ENCODE peak calls at places on chromosome 1, in seven cellular contexts. One of them, this sample, is unnamed. For H3K4me1, the result is how much of the 10 kb centered on the place peaks cover.

GRCh38 chr1:32250893-32251716 is at the start of gene LCK:
- DNase-seq in H1: peak
- DNase-seq in cardiac muscle cell: no peak
- DNase-seq in tibial nerve: no peak
- DNase-seq in IMR-90: no peak
- DNase-seq in kidney: peak
- DNase-seq in esophagus squamous epithelium: no peak
- DNase-seq in this sample: no peak

GRCh38 chr1:72282271-72282656 is at the start of gene NEGR1:
- DNase-seq in esophagus squamous epithelium: no peak
- DNase-seq in tibial nerve: peak
- DNase-seq in kidney: peak
- DNase-seq in cardiac muscle cell: peak
- DNase-seq in IMR-90: peak
- DNase-seq in H1: peak
- DNase-seq in this sample: peak

GRCh38 chr1:8571200-8571984 is 246.0 kb downstream of the RERE start:
- DNase-seq in kidney: no peak
- DNase-seq in cardiac muscle cell: peak
- DNase-seq in esophagus squamous epithelium: no peak
- DNase-seq in tibial nerve: peak
- DNase-seq in H1: no peak
- DNase-seq in IMR-90: peak
- DNase-seq in this sample: no peak

GRCh38 chr1:113123737-113124136 is 50.7 kb downstream of the LRIG2 start:
- DNase-seq in H1: no peak
- DNase-seq in IMR-90: peak
- DNase-seq in cardiac muscle cell: peak
- DNase-seq in esophagus squamous epithelium: no peak
- DNase-seq in kidney: no peak
- DNase-seq in tibial nerve: no peak
- DNase-seq in this sample: no peak

GRCh38 chr1:58763214-58763613 is 20.6 kb downstream of the JUN start:
- DNase-seq in esophagus squamous epithelium: no peak
- DNase-seq in cardiac muscle cell: peak
- DNase-seq in IMR-90: peak
- DNase-seq in H1: no peak
- DNase-seq in kidney: no peak
- DNase-seq in tibial nerve: no peak
- DNase-seq in this sample: no peak

GRCh38 chr1:166969074-166969677 is 6.2 kb downstream of the ILDR2 start:
- DNase-seq in esophagus squamous epithelium: no peak
- DNase-seq in IMR-90: no peak
- DNase-seq in tibial nerve: no peak
- DNase-seq in cardiac muscle cell: no peak
- DNase-seq in kidney: no peak
- DNase-seq in H1: no peak
- DNase-seq in this sample: no peak

GRCh38 chr1:178382372-178382771 is 114.4 kb downstream of the CLEC20A start:
- DNase-seq in cardiac muscle cell: no peak
- DNase-seq in tibial nerve: no peak
- DNase-seq in IMR-90: no peak
- DNase-seq in kidney: no peak
- DNase-seq in esophagus squamous epithelium: no peak
- DNase-seq in H1: no peak
- DNase-seq in this sample: no peak

GRCh38 chr1:23421752-23422312 is 2.7 kb downstream of the TCEA3 start:
- DNase-seq in cardiac muscle cell: peak
- DNase-seq in esophagus squamous epithelium: no peak
- DNase-seq in IMR-90: peak
- DNase-seq in H1: no peak
- DNase-seq in tibial nerve: peak
- DNase-seq in kidney: no peak
- DNase-seq in this sample: no peak

GRCh38 chr1:201675143-201675542 is 136.2 kb downstream of the NAV1 start:
- DNase-seq in tibial nerve: no peak
- DNase-seq in IMR-90: no peak
- DNase-seq in cardiac muscle cell: peak
- DNase-seq in H1: no peak
- DNase-seq in esophagus squamous epithelium: no peak
- DNase-seq in kidney: no peak
- DNase-seq in this sample: no peak

GRCh38 chr1:185157599-185158469 is 867 bp downstream of the SWT1 start:
- DNase-seq in kidney: no peak
- DNase-seq in IMR-90: peak
- DNase-seq in H1: no peak
- DNase-seq in tibial nerve: peak
- DNase-seq in cardiac muscle cell: no peak
- DNase-seq in esophagus squamous epithelium: no peak
- DNase-seq in this sample: no peak

GRCh38 chr1:21870611-21871010 is 58.5 kb downstream of the LDLRAD2 start:
- DNase-seq in H1: no peak
- DNase-seq in IMR-90: no peak
- DNase-seq in esophagus squamous epithelium: no peak
- DNase-seq in tibial nerve: no peak
- DNase-seq in cardiac muscle cell: no peak
- DNase-seq in kidney: peak
- DNase-seq in this sample: no peak

GRCh38 chr1:29501227-29501976 is 265.1 kb downstream of the PTPRU start:
- DNase-seq in kidney: no peak
- DNase-seq in IMR-90: no peak
- DNase-seq in tibial nerve: no peak
- DNase-seq in H1: peak
- DNase-seq in cardiac muscle cell: no peak
- DNase-seq in esophagus squamous epithelium: no peak
- DNase-seq in this sample: no peak
- H3K4me1 ChIP-seq in kidney: under half
- H3K4me1 ChIP-seq in IMR-90: under half
- H3K4me1 ChIP-seq in tibial nerve: under half
- H3K4me1 ChIP-seq in H1: under half
- H3K4me1 ChIP-seq in cardiac muscle cell: under half
- H3K4me1 ChIP-seq in esophagus squamous epithelium: under half
- H3K4me1 ChIP-seq in this sample: under half

GRCh38 chr1:207321045-207321789 is at the start of gene CD55:
- DNase-seq in IMR-90: peak
- DNase-seq in kidney: peak
- DNase-seq in cardiac muscle cell: peak
- DNase-seq in H1: peak
- DNase-seq in tibial nerve: peak
- DNase-seq in esophagus squamous epithelium: peak
- DNase-seq in this sample: peak
- TF ChIP-seq CTCF in IMR-90: no peak
- TF ChIP-seq CTCF in kidney: peak
- TF ChIP-seq CTCF in cardiac muscle cell: peak
- TF ChIP-seq CTCF in H1: peak
- TF ChIP-seq CTCF in tibial nerve: no peak
- TF ChIP-seq CTCF in esophagus squamous epithelium: no peak
- TF ChIP-seq CTCF in this sample: peak

DNA sequence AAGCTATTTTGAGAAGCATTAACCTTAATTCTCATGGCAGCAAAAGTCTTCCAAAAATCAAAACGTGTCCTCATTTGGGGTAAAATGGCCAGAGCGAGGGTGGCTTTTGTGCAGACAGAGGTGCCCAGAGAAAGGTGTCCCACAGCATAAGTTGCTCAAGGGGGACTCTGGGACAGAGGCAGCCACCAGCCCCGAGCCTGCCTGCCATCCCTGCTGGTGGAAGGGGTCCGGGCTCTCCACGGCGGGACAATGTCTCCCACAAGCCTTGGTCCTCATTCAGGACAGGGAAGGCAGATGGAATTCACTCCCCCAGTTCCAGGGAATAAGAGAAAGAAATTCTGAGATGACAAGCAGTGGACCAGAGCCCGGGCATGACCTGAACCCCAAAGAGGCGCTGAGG is 12.6 kb upstream of the ARHGEF16 start:
- DNase-seq in H1: no peak
- DNase-seq in kidney: peak
- DNase-seq in esophagus squamous epithelium: no peak
- DNase-seq in cardiac muscle cell: no peak
- DNase-seq in IMR-90: no peak
- DNase-seq in tibial nerve: no peak
- DNase-seq in this sample: no peak
- H3K27ac ChIP-seq in H1: no peak
- H3K27ac ChIP-seq in kidney: no peak
- H3K27ac ChIP-seq in esophagus squamous epithelium: no peak
- H3K27ac ChIP-seq in cardiac muscle cell: no peak
- H3K27ac ChIP-seq in IMR-90: no peak
- H3K27ac ChIP-seq in tibial nerve: peak
- H3K27ac ChIP-seq in this sample: no peak

DNA sequence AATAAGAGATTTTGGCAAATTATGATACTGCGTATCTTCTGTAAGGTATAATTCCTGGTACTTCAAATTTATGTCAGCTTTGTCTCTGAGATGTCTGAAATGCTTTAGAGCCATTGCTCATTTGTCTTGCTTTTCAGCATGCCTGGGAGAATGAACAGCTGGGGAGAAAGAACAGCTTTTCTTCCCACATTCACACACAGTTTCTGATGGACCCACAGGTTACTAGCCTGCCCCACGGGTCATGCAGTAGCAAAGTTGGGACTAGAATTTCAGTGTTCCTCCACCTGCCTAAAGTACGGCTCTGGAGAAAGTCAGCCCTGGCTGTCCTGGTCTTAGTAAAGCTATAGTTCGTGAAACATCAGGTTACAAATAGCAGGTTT is 12.2 kb downstream of the GALNT2 start:
- DNase-seq in kidney: no peak
- DNase-seq in tibial nerve: no peak
- DNase-seq in esophagus squamous epithelium: no peak
- DNase-seq in H1: peak
- DNase-seq in cardiac muscle cell: no peak
- DNase-seq in IMR-90: no peak
- DNase-seq in this sample: no peak
- H3K4me1 ChIP-seq in kidney: under half
- H3K4me1 ChIP-seq in tibial nerve: under half
- H3K4me1 ChIP-seq in esophagus squamous epithelium: half or more
- H3K4me1 ChIP-seq in H1: under half
- H3K4me1 ChIP-seq in cardiac muscle cell: under half
- H3K4me1 ChIP-seq in IMR-90: under half
- H3K4me1 ChIP-seq in this sample: half or more

DNA sequence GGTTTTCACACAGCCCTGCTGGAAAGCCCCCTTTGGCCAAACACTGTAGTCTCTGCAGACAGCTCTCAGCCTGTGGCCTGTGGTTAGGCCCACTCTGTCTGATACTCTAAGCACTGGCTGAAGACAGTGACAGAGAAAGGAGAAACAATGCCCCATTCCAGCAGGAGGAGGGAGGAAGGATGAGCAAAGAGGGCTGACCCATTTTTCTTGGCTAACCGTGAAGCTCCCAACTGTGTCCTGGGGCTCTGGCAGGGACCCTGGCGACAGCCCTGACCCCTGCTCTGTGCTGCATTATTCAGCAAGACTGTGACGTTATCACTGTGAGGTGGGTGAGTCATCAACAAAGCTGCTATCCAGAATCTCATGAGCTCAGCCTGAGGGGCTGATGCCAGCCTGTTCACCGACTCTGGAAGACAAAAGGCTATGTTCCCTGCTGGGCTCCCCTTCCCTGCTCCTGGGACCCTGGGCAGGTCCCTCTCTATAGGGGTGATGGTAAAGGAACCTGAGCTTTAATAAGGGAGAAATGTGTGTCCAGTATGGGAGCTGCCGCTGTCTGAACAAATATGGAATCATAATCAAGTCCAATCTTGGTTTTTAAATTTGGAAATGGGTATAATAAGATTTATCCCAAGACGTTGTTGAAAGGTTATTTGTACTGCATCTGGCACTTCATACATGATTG is 107.0 kb downstream of the RHOU start:
- DNase-seq in H1: no peak
- DNase-seq in cardiac muscle cell: peak
- DNase-seq in esophagus squamous epithelium: no peak
- DNase-seq in tibial nerve: no peak
- DNase-seq in IMR-90: peak
- DNase-seq in kidney: peak
- DNase-seq in this sample: peak
- TF ChIP-seq CTCF in H1: no peak
- TF ChIP-seq CTCF in cardiac muscle cell: no peak
- TF ChIP-seq CTCF in esophagus squamous epithelium: no peak
- TF ChIP-seq CTCF in tibial nerve: no peak
- TF ChIP-seq CTCF in IMR-90: no peak
- TF ChIP-seq CTCF in kidney: no peak
- TF ChIP-seq CTCF in this sample: no peak

GRCh38 chr1:156675715-156676311 is 1.4 kb downstream of the NES start:
- DNase-seq in tibial nerve: no peak
- DNase-seq in H1: peak
- DNase-seq in IMR-90: peak
- DNase-seq in cardiac muscle cell: no peak
- DNase-seq in esophagus squamous epithelium: no peak
- DNase-seq in kidney: no peak
- DNase-seq in this sample: no peak
- H3K27ac ChIP-seq in tibial nerve: peak
- H3K27ac ChIP-seq in H1: no peak
- H3K27ac ChIP-seq in IMR-90: peak
- H3K27ac ChIP-seq in cardiac muscle cell: peak
- H3K27ac ChIP-seq in esophagus squamous epithelium: peak
- H3K27ac ChIP-seq in kidney: peak
- H3K27ac ChIP-seq in this sample: peak

GRCh38 chr1:226662704-226663326 is 76.3 kb downstream of the ITPKB start:
- DNase-seq in cardiac muscle cell: peak
- DNase-seq in tibial nerve: peak
- DNase-seq in kidney: peak
- DNase-seq in H1: no peak
- DNase-seq in IMR-90: peak
- DNase-seq in esophagus squamous epithelium: peak
- DNase-seq in this sample: peak
- H3K4me1 ChIP-seq in cardiac muscle cell: half or more
- H3K4me1 ChIP-seq in tibial nerve: under half
- H3K4me1 ChIP-seq in kidney: half or more
- H3K4me1 ChIP-seq in H1: under half
- H3K4me1 ChIP-seq in IMR-90: under half
- H3K4me1 ChIP-seq in esophagus squamous epithelium: under half
- H3K4me1 ChIP-seq in this sample: half or more

DNA sequence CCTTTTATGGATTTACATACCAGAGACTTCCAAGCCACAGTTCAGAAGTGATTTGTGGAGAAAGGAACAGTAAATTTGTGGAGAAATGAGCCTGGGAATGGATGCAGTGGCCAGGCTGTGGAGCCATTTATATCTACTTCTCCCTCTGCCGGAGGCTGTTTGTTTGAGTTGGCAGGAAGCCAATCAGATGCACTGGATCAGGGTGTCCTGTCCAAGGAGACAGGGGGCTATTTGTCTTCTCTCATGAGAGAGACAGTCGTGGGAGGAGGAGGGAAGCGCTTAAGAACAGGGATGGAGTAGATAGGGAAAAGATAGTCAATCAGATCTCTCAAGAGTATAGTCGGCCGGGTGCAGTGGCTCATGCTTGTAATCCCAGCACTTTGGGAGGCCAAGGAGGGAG is 2.8 kb upstream of the HAPLN2 start:
- DNase-seq in H1: no peak
- DNase-seq in esophagus squamous epithelium: no peak
- DNase-seq in IMR-90: peak
- DNase-seq in cardiac muscle cell: peak
- DNase-seq in kidney: peak
- DNase-seq in tibial nerve: no peak
- DNase-seq in this sample: no peak
- TF ChIP-seq CTCF in H1: no peak
- TF ChIP-seq CTCF in esophagus squamous epithelium: no peak
- TF ChIP-seq CTCF in IMR-90: peak
- TF ChIP-seq CTCF in cardiac muscle cell: peak
- TF ChIP-seq CTCF in kidney: no peak
- TF ChIP-seq CTCF in tibial nerve: no peak
- TF ChIP-seq CTCF in this sample: no peak